ENCODE peak calls at places on chromosome 6, in eight cellular contexts. G is fibroblast of lung, R is myocyte, M is choroid plexus epithelial cell, E is activated T-cell treated with anti-CD3 and anti-CD28 coated beads for 1 hour, D is HFFc6, S is psoas muscle, Z is T follicular helper cell. N is an unnamed sample.

GRCh38 chr6:113414511-113414910 is 442.6 kb upstream of the MARCKS start:
- DNase-seq in G (peak), R (peak), M (peak), E (no peak), D (peak), S (no peak), Z (no peak), N (no peak)

GRCh38 chr6:17874753-17875152 is 112.7 kb downstream of the KIF13A start:
- DNase-seq in G (no peak), R (no peak), M (no peak), E (no peak), D (no peak), S (no peak), Z (no peak), N (no peak)

GRCh38 chr6:89610149-89610642 is 28.4 kb downstream of the LYRM2 start:
- DNase-seq in G (peak), R (peak), M (peak), E (peak), D (peak), S (peak), Z (peak), N (peak)

GRCh38 chr6:125117818-125118217 is 35.8 kb upstream of the TPD52L1 start:
- DNase-seq in G (no peak), R (peak), M (peak), E (no peak), D (no peak), S (no peak), Z (no peak), N (no peak)

GRCh38 chr6:105786449-105786848 is 299.7 kb upstream of the PRDM1 start:
- DNase-seq in G (no peak), R (no peak), M (no peak), E (no peak), D (no peak), S (no peak), Z (no peak), N (no peak)

GRCh38 chr6:166757226-166758135 is 130.4 kb upstream of the RPS6KA2 start:
- DNase-seq in G (peak), R (peak), M (peak), E (no peak), D (peak), S (no peak), Z (no peak), N (no peak)

GRCh38 chr6:159116343-159116742 is 52.9 kb upstream of the FNDC1 start:
- DNase-seq in G (no peak), R (no peak), M (no peak), E (no peak), D (no peak), S (no peak), Z (no peak), N (no peak)

GRCh38 chr6:84282566-84282965 is 55.1 kb upstream of the CEP162 start:
- DNase-seq in G (peak), R (peak), M (no peak), E (no peak), D (no peak), S (peak), Z (no peak), N (no peak)

GRCh38 chr6:118921084-118921483 is 13.9 kb downstream of the MCM9 start:
- DNase-seq in G (no peak), R (no peak), M (no peak), E (no peak), D (no peak), S (no peak), Z (no peak), N (no peak)

GRCh38 chr6:22966711-22967110 is 397.3 kb downstream of the HDGFL1 start:
- DNase-seq in G (no peak), R (no peak), M (no peak), E (no peak), D (no peak), S (no peak), Z (no peak), N (no peak)

GRCh38 chr6:26328265-26328844 is 36.6 kb upstream of the BTN3A2 start:
- DNase-seq in G (no peak), R (no peak), M (no peak), E (no peak), D (no peak), S (no peak), Z (no peak), N (no peak)

GRCh38 chr6:107819217-107819616 is 4.9 kb downstream of the SCML4 start:
- DNase-seq in G (no peak), R (no peak), M (no peak), E (no peak), D (no peak), S (no peak), Z (no peak), N (no peak)

GRCh38 chr6:14035448-14035847 is 82.1 kb upstream of the CD83 start:
- DNase-seq in G (peak), R (peak), M (peak), E (no peak), D (peak), S (no peak), Z (no peak), N (no peak)

GRCh38 chr6:90466191-90466940 is 120.5 kb downstream of the MAP3K7 start:
- DNase-seq in G (no peak), R (no peak), M (peak), E (no peak), D (peak), S (no peak), Z (no peak), N (no peak)

GRCh38 chr6:44525761-44526351 is 138.3 kb downstream of the CDC5L start:
- DNase-seq in G (no peak), R (no peak), M (no peak), E (no peak), D (no peak), S (no peak), Z (no peak), N (no peak)

GRCh38 chr6:150417899-150418824 is 49.4 kb downstream of the IYD start:
- DNase-seq in G (peak), R (peak), M (peak), E (no peak), D (peak), S (no peak), Z (no peak), N (no peak)

GRCh38 chr6:19603716-19604115 is 233.5 kb upstream of the ID4 start:
- DNase-seq in G (no peak), R (no peak), M (no peak), E (no peak), D (no peak), S (peak), Z (no peak), N (no peak)

GRCh38 chr6:38136547-38136946 is 317.0 kb downstream of the ZFAND3 start:
- DNase-seq in G (no peak), R (no peak), M (peak), E (no peak), D (no peak), S (no peak), Z (no peak), N (no peak)

GRCh38 chr6:125904871-125905270 is 51.7 kb upstream of the HINT3 start:
- DNase-seq in G (no peak), R (peak), M (peak), E (no peak), D (peak), S (no peak), Z (no peak), N (peak)

GRCh38 chr6:37546141-37546871 is 46.6 kb upstream of the CCDC167 start:
- DNase-seq in G (no peak), R (no peak), M (no peak), E (no peak), D (no peak), S (no peak), Z (no peak), N (no peak)

N was measured in CD4-positive, alpha-beta T cell.